ENCODE peak calls at places on chromosomes 3 and 15, in four cellular contexts. B, H, P and L are unnamed samples.

GRCh38 chr3:63142681-63143080 is 135.4 kb upstream of the SYNPR start:
- DNase-seq in P (peak; percentile 39), H (no peak), B (no peak), L (no peak)

GRCh38 chr3:126970101-126970500 is 12.8 kb upstream of the PLXNA1 start:
- DNase-seq in P (no peak), H (no peak), B (no peak), L (no peak)

GRCh38 chr15:71718116-71718910 is 92.0 kb upstream of the NR2E3 start:
- DNase-seq in B (no peak), P (no peak), H (no peak), L (no peak)

GRCh38 chr15:89108865-89109660 is 20.8 kb downstream of the ABHD2 start:
- DNase-seq in H (no peak), P (no peak), B (no peak), L (no peak)

GRCh38 chr3:170037463-170038433 is at the start of gene GPR160:
- DNase-seq in H (peak; percentile 50), B (peak; percentile 74), P (no peak), L (no peak)

GRCh38 chr3:181999314-181999713 is 287.6 kb downstream of the SOX2 start:
- DNase-seq in P (no peak), B (no peak), H (no peak), L (no peak)

GRCh38 chr3:194686816-194687637 is 1.3 kb downstream of the FAM43A start:
- DNase-seq in B (no peak), H (peak; percentile 22), P (no peak), L (no peak)

GRCh38 chr3:41094351-41094750 is 105.0 kb upstream of the CTNNB1 start:
- DNase-seq in B (no peak), P (no peak), H (no peak), L (no peak)

GRCh38 chr3:195916291-195916690 is 7.9 kb upstream of the TNK2 start:
- DNase-seq in H (no peak), B (no peak), P (no peak), L (no peak)

GRCh38 chr15:31200735-31201151 is 99.2 kb upstream of the TRPM1 start:
- DNase-seq in B (no peak), P (no peak), H (peak; percentile 75), L (peak; percentile 12)

GRCh38 chr3:115513411-115513800 is 109.9 kb upstream of the GAP43 start:
- DNase-seq in B (no peak), P (no peak), H (peak; percentile 16), L (no peak)

GRCh38 chr3:60053518-60054265 is 1003.9 kb upstream of the CFAP20DC start:
- DNase-seq in H (no peak), P (no peak), B (no peak), L (peak; percentile 4)

GRCh38 chr3:156035158-156035557 is 85.2 kb upstream of the KCNAB1 start:
- DNase-seq in P (no peak), B (no peak), H (no peak), L (no peak)

GRCh38 chr3:128226794-128227399 is 73.6 kb downstream of the EEFSEC start:
- DNase-seq in B (peak; percentile 38), P (no peak), H (no peak), L (no peak)

GRCh38 chr15:92807971-92808571 is 92.1 kb upstream of the CHD2 start:
- DNase-seq in P (no peak), B (no peak), H (no peak), L (no peak)

GRCh38 chr3:159988617-159989251 is at the start of gene IL12A:
- DNase-seq in P (peak; percentile 94), H (peak; percentile 63), B (peak; percentile 61), L (peak; percentile 23)

GRCh38 chr3:468172-468571 is 271.6 kb downstream of the CHL1 start:
- DNase-seq in P (no peak), B (no peak), H (no peak), L (no peak)

GRCh38 chr3:121624147-121624852 is 31.1 kb downstream of the FBXO40 start:
- DNase-seq in B (no peak), P (no peak), H (no peak), L (no peak)

GRCh38 chr3:154122912-154123559 is 1.8 kb downstream of the ARHGEF26 start:
- DNase-seq in P (no peak), B (no peak), H (no peak), L (no peak)

GRCh38 chr3:39639344-39640236 is 169.8 kb upstream of the MYRIP start:
- DNase-seq in B (peak; percentile 54), H (peak; percentile 77), P (no peak), L (peak; percentile 93)

GRCh38 chr15:40114218-40114617 is 5.5 kb upstream of the BMF start:
- DNase-seq in B (no peak), H (no peak), P (no peak), L (no peak)

GRCh38 chr3:53844262-53845102 is 1.7 kb downstream of the CHDH start:
- DNase-seq in B (no peak), P (no peak), H (no peak), L (no peak)

GRCh38 chr3:72891053-72891855 is 3.4 kb downstream of the GXYLT2 start:
- DNase-seq in P (no peak), H (peak; percentile 57), B (no peak), L (peak; percentile 93)

GRCh38 chr3:197912770-197913476 is 37.1 kb upstream of the RPL35A start:
- DNase-seq in B (no peak), H (peak; percentile 71), P (no peak), L (no peak)

GRCh38 chr15:60971719-60972118 is 257.4 kb downstream of the RORA start:
- DNase-seq in B (no peak), H (no peak), P (peak; percentile 74), L (no peak)

GRCh38 chr3:177427540-177427939 is 230.3 kb upstream of the TBL1XR1 start:
- DNase-seq in H (no peak), P (no peak), B (no peak), L (no peak)

GRCh38 chr3:38646630-38647029 is 2.9 kb downstream of the SCN5A start:
- DNase-seq in H (no peak), B (no peak), P (peak; percentile 66), L (no peak)

GRCh38 chr15:67105065-67105951 is 39.9 kb downstream of the SMAD3 start:
- DNase-seq in P (no peak), H (peak; percentile 91), B (peak; percentile 15), L (peak; percentile 97)

GRCh38 chr3:14524920-14525660 is 15.1 kb downstream of the GRIP2 start:
- DNase-seq in B (no peak), H (no peak), P (no peak), L (no peak)

GRCh38 chr3:187186801-187187421 is 10.4 kb upstream of the RTP1 start:
- DNase-seq in H (peak; percentile 36), P (no peak), B (no peak), L (peak; percentile 21)

GRCh38 chr15:49063402-49064280 is 17.4 kb upstream of the SECISBP2L start:
- DNase-seq in B (no peak), P (no peak), H (peak; percentile 15), L (no peak)

GRCh38 chr3:48018841-48019240 is 2.6 kb upstream of the MAP4 start:
- DNase-seq in B (no peak), H (no peak), P (no peak), L (no peak)

GRCh38 chr3:42491876-42492507 is 10.5 kb upstream of the VIPR1 start:
- DNase-seq in H (no peak), P (peak; percentile 78), B (no peak), L (no peak)

GRCh38 chr3:69784854-69785523 is 45.7 kb downstream of the MITF start:
- DNase-seq in B (no peak), P (no peak), H (peak; percentile 76), L (peak; percentile 78)

GRCh38 chr15:27481768-27482167 is 510.8 kb downstream of the GABRG3 start:
- DNase-seq in P (no peak), B (peak; percentile 70), H (no peak), L (no peak)

GRCh38 chr15:64942356-64942755 is 30.7 kb downstream of the ANKDD1A start:
- DNase-seq in H (no peak), B (no peak), P (no peak), L (no peak)

GRCh38 chr3:187958432-187959003 is 195.4 kb upstream of the LPP start:
- DNase-seq in P (no peak), H (no peak), B (no peak), L (no peak)

GRCh38 chr3:168249048-168249538 is 153.4 kb upstream of the GOLIM4 start:
- DNase-seq in B (no peak), P (no peak), H (no peak), L (no peak)

DNA sequence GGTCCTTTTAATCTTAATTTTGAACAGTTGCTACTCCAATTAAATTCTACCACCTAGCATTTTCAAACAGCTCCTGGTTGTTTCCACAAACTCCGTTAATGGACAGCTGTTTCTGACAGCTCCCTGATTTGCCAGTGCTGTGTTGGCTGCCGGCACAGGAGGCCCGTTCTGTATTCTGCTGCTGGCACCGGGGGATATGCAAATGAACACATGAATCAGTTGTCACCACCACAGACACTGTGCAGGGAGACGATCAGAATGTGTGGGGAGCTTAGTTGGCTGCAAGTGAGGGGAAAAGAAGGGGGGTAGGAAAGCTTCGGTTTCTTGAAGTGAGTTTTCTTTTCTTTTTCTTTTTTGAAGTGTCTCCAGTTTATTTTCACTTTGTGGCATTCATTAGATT is 438.6 kb upstream of the ARRDC4 start:
- DNase-seq in P (no peak), H (no peak), B (no peak), L (no peak)
- H3K4me3 ChIP-seq in P (peak overlapping the region; percentile 18), H (no peak overlapping the region), B (no peak overlapping the region), L (no peak overlapping the region)

GRCh38 chr3:172266103-172266502 is 182.2 kb downstream of the GHSR start:
- DNase-seq in H (no peak), B (no peak), P (no peak), L (no peak)
- H3K36me3 ChIP-seq in H (no peaks in the 10 kb centered on the region), B (peaks cover 34% of the 10 kb centered on the region), P (no peaks in the 10 kb centered on the region), L (no peaks in the 10 kb centered on the region)

GRCh38 chr15:83107841-83108181 is 366 bp downstream of the TM6SF1 start:
- DNase-seq in P (no peak), B (no peak), H (no peak), L (no peak)
- H3K4me3 ChIP-seq in P (peak overlapping the region; percentile 63), B (peak overlapping the region; percentile 56), H (peak overlapping the region; percentile 67), L (peak overlapping the region; percentile 37)

GRCh38 chr15:100115066-100115710 is 226.6 kb downstream of the ADAMTS17 start:
- DNase-seq in P (no peak), H (no peak), B (no peak), L (no peak)
- H3K36me3 ChIP-seq in P (no peaks in the 10 kb centered on the region), H (no peaks in the 10 kb centered on the region), B (no peaks in the 10 kb centered on the region), L (no peaks in the 10 kb centered on the region)